ENCODE peak calls at places on chromosome 6, in four cellular contexts. One of them, this sample, is unnamed.

GRCh38 chr6:24205020-24205492 is 79.0 kb downstream of the NRSN1 start:
- DNase-seq in lower lobe of right lung: no peak
- DNase-seq in stomach: no peak
- DNase-seq in adrenal gland: peak; percentile 22
- DNase-seq in this sample: peak; percentile 13

GRCh38 chr6:10138917-10139316 is 276.0 kb downstream of the TFAP2A start:
- DNase-seq in lower lobe of right lung: no peak
- DNase-seq in stomach: no peak
- DNase-seq in adrenal gland: no peak
- DNase-seq in this sample: no peak

GRCh38 chr6:8225113-8225512 is 122.8 kb upstream of the EEF1E1 start:
- DNase-seq in lower lobe of right lung: no peak
- DNase-seq in stomach: no peak
- DNase-seq in adrenal gland: no peak
- DNase-seq in this sample: no peak

GRCh38 chr6:42819803-42820508 is 38.1 kb downstream of the BICRAL start:
- DNase-seq in lower lobe of right lung: no peak
- DNase-seq in stomach: no peak
- DNase-seq in adrenal gland: no peak
- DNase-seq in this sample: peak; percentile 35

GRCh38 chr6:167965602-167966539 is 31.6 kb upstream of the KIF25 start:
- DNase-seq in lower lobe of right lung: no peak
- DNase-seq in stomach: no peak
- DNase-seq in adrenal gland: no peak
- DNase-seq in this sample: no peak

GRCh38 chr6:45184937-45185336 is 143.2 kb upstream of the RUNX2 start:
- DNase-seq in lower lobe of right lung: no peak
- DNase-seq in stomach: no peak
- DNase-seq in adrenal gland: no peak
- DNase-seq in this sample: no peak

GRCh38 chr6:47268572-47269187 is 41.0 kb downstream of the TNFRSF21 start:
- DNase-seq in lower lobe of right lung: no peak
- DNase-seq in stomach: no peak
- DNase-seq in adrenal gland: no peak
- DNase-seq in this sample: no peak

GRCh38 chr6:150992682-150993081 is 127.2 kb downstream of the MTHFD1L start:
- DNase-seq in lower lobe of right lung: no peak
- DNase-seq in stomach: no peak
- DNase-seq in adrenal gland: no peak
- DNase-seq in this sample: no peak

GRCh38 chr6:32954983-32955802 is 2.3 kb upstream of the HLA-DMA start:
- DNase-seq in lower lobe of right lung: no peak
- DNase-seq in stomach: peak; percentile 38
- DNase-seq in adrenal gland: no peak
- DNase-seq in this sample: peak; percentile 27

GRCh38 chr6:26222587-26222986 is 135.4 kb downstream of the HFE start:
- DNase-seq in lower lobe of right lung: no peak
- DNase-seq in stomach: no peak
- DNase-seq in adrenal gland: no peak
- DNase-seq in this sample: no peak

GRCh38 chr6:142121342-142121741 is 11.4 kb upstream of the GJE1 start:
- DNase-seq in lower lobe of right lung: no peak
- DNase-seq in stomach: no peak
- DNase-seq in adrenal gland: no peak
- DNase-seq in this sample: no peak

GRCh38 chr6:108638993-108639392 is 78.3 kb downstream of the FOXO3 start:
- DNase-seq in lower lobe of right lung: no peak
- DNase-seq in stomach: no peak
- DNase-seq in adrenal gland: no peak
- DNase-seq in this sample: no peak

GRCh38 chr6:47116086-47116485 is 74.0 kb upstream of the ADGRF1 start:
- DNase-seq in lower lobe of right lung: no peak
- DNase-seq in stomach: no peak
- DNase-seq in adrenal gland: no peak
- DNase-seq in this sample: no peak

GRCh38 chr6:100862063-100862462 is 19.1 kb downstream of the ASCC3 start:
- DNase-seq in lower lobe of right lung: no peak
- DNase-seq in stomach: no peak
- DNase-seq in adrenal gland: no peak
- DNase-seq in this sample: no peak

GRCh38 chr6:151154418-151154817 is 85.3 kb upstream of the AKAP12 start:
- DNase-seq in lower lobe of right lung: no peak
- DNase-seq in stomach: no peak
- DNase-seq in adrenal gland: peak; percentile 46
- DNase-seq in this sample: peak; percentile 86

GRCh38 chr6:56499121-56499520 is 143.6 kb downstream of the DST start:
- DNase-seq in lower lobe of right lung: no peak
- DNase-seq in stomach: no peak
- DNase-seq in adrenal gland: no peak
- DNase-seq in this sample: no peak

GRCh38 chr6:150334790-150335783 is 33.7 kb upstream of the IYD start:
- DNase-seq in lower lobe of right lung: no peak
- DNase-seq in stomach: no peak
- DNase-seq in adrenal gland: peak; percentile 71
- DNase-seq in this sample: peak; percentile 40

GRCh38 chr6:138334000-138334399 is 43.7 kb upstream of the SMIM28 start:
- DNase-seq in lower lobe of right lung: no peak
- DNase-seq in stomach: no peak
- DNase-seq in adrenal gland: no peak
- DNase-seq in this sample: no peak

GRCh38 chr6:94894300-94894699 is 683.0 kb upstream of the MANEA start:
- DNase-seq in lower lobe of right lung: no peak
- DNase-seq in stomach: no peak
- DNase-seq in adrenal gland: no peak
- DNase-seq in this sample: no peak

GRCh38 chr6:165852676-165853075 is 189.6 kb upstream of the PDE10A start:
- DNase-seq in lower lobe of right lung: no peak
- DNase-seq in stomach: no peak
- DNase-seq in adrenal gland: no peak
- DNase-seq in this sample: no peak
- H3K4me3 ChIP-seq in lower lobe of right lung: no peak overlapping the region
- H3K4me3 ChIP-seq in stomach: no peak overlapping the region
- H3K4me3 ChIP-seq in adrenal gland: no peak overlapping the region
- H3K4me3 ChIP-seq in this sample: no peak overlapping the region

GRCh38 chr6:297571-298232 is 5.4 kb downstream of the DUSP22 start:
- DNase-seq in lower lobe of right lung: no peak
- DNase-seq in stomach: no peak
- DNase-seq in adrenal gland: no peak
- DNase-seq in this sample: no peak

GRCh38 chr6:298233-299049 is 6.2 kb downstream of the DUSP22 start:
- DNase-seq in lower lobe of right lung: no peak
- DNase-seq in stomach: no peak
- DNase-seq in adrenal gland: peak; percentile 51
- DNase-seq in this sample: no peak

GRCh38 chr6:294656-295565 is 2.6 kb downstream of the DUSP22 start:
- DNase-seq in lower lobe of right lung: no peak
- DNase-seq in stomach: no peak
- DNase-seq in adrenal gland: no peak
- DNase-seq in this sample: no peak

GRCh38 chr6:299050-299980 is 7.0 kb downstream of the DUSP22 start:
- DNase-seq in lower lobe of right lung: no peak
- DNase-seq in stomach: no peak
- DNase-seq in adrenal gland: no peak
- DNase-seq in this sample: peak; percentile 52

GRCh38 chr6:296151-297122 is 4.2 kb downstream of the DUSP22 start:
- DNase-seq in lower lobe of right lung: no peak
- DNase-seq in stomach: no peak
- DNase-seq in adrenal gland: peak; percentile 62
- DNase-seq in this sample: peak; percentile 23
- TF ChIP-seq CTCF in lower lobe of right lung: no peak
- TF ChIP-seq CTCF in stomach: no peak
- TF ChIP-seq CTCF in adrenal gland: no peak
- TF ChIP-seq CTCF in this sample: no peak

DNA sequence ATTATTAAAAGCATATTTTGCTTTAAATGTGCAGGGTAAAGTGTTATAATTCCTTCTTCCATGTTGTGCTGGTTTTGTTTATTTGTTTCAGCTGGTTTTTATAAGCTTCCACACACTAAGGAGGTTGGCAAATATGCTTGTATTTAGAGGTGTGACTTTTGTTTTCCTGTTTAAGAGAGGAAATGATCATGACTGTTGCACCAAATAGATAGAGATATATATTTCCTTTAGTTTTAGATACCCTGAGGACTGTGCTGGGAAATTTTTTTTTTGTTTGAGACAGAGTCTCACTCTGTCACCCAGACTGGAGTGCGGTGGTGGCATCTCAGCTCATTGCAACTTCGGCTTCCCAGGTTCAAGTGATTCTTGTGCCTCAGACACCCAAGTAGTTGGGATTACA is 5.8 kb downstream of the TBPL1 start:
- DNase-seq in lower lobe of right lung: no peak
- DNase-seq in stomach: no peak
- DNase-seq in adrenal gland: no peak
- DNase-seq in this sample: no peak
- H3K4me1 ChIP-seq in lower lobe of right lung: peaks cover 34% of the 10 kb centered on the region
- H3K4me1 ChIP-seq in stomach: peaks cover 20% of the 10 kb centered on the region
- H3K4me1 ChIP-seq in adrenal gland: peaks cover 26% of the 10 kb centered on the region
- H3K4me1 ChIP-seq in this sample: peaks cover 25% of the 10 kb centered on the region

DNA sequence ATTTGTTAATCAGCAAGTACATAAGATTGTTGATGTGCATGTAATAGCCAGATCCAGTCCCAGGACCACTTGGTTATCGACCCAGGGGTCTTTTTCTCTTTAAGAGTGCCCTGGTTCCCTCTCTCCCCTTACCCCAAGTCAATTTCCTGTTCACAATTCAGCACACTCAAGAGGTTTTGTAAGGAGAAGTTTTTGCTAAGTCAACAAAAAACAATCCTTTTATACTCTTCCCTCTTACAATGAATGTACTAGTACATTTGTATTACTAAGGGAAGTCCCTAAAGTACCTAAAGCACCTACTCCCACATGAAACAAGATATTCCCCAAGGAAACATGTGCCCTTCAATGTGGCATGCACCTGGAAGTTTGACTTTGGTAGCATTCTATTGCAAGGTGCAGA is 1.6 kb upstream of the NT5DC1 start:
- DNase-seq in lower lobe of right lung: no peak
- DNase-seq in stomach: no peak
- DNase-seq in adrenal gland: no peak
- DNase-seq in this sample: no peak
- H3K4me3 ChIP-seq in lower lobe of right lung: no peak overlapping the region
- H3K4me3 ChIP-seq in stomach: no peak overlapping the region
- H3K4me3 ChIP-seq in adrenal gland: no peak overlapping the region
- H3K4me3 ChIP-seq in this sample: no peak overlapping the region

GRCh38 chr6:120055071-120055470 is 705.5 kb upstream of the MAN1A1 start:
- DNase-seq in lower lobe of right lung: no peak
- DNase-seq in stomach: no peak
- DNase-seq in adrenal gland: no peak
- DNase-seq in this sample: no peak

GRCh38 chr6:120058410-120058809 is 708.8 kb upstream of the MAN1A1 start:
- DNase-seq in lower lobe of right lung: no peak
- DNase-seq in stomach: no peak
- DNase-seq in adrenal gland: no peak
- DNase-seq in this sample: no peak

GRCh38 chr6:120056085-120056484 is 706.5 kb upstream of the MAN1A1 start:
- DNase-seq in lower lobe of right lung: no peak
- DNase-seq in stomach: no peak
- DNase-seq in adrenal gland: no peak
- DNase-seq in this sample: no peak
- TF ChIP-seq CTCF in lower lobe of right lung: peak; percentile 24
- TF ChIP-seq CTCF in stomach: no peak
- TF ChIP-seq CTCF in adrenal gland: no peak
- TF ChIP-seq CTCF in this sample: no peak

GRCh38 chr6:3522561-3523287 is 65.9 kb upstream of the SLC22A23 start:
- DNase-seq in lower lobe of right lung: no peak
- DNase-seq in stomach: no peak
- DNase-seq in adrenal gland: no peak
- DNase-seq in this sample: no peak
- H3K4me1 ChIP-seq in lower lobe of right lung: no peaks in the 10 kb centered on the region
- H3K4me1 ChIP-seq in stomach: no peaks in the 10 kb centered on the region
- H3K4me1 ChIP-seq in adrenal gland: no peaks in the 10 kb centered on the region
- H3K4me1 ChIP-seq in this sample: no peaks in the 10 kb centered on the region

DNA sequence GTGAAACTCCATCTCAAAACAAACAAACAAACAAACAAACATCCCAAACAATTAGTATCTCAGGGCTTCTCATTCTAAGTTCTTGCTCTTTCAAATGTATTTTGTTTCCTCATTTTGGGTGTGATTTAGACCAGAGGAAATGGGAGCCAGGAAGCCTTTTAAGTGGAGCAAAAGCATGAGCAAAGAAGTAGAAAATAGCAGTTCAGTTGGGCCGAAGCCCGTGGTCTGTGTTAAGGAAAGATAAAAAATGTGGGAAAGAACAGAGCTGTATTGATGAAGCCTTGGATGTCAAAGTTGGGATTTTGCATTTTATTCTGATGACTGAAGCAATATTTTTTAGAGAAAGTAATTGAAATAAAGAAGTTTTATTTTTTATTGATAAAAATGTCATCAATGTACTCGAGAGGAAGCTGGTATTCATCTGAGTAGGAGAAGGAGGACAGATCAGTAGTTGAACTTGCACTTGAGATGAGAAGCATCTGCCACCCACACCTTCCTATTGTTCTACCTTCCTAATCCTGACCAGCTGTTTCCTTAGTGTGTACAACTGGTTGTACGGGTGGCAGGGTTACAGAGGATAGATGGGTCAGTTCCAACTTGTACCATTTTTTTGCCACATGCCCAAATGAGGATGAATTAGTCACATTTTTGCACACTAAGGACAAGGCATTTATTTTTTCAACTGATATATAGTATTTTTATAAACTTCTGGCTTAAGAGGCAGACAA is 56.1 kb downstream of the KIAA0408 start:
- DNase-seq in lower lobe of right lung: no peak
- DNase-seq in stomach: no peak
- DNase-seq in adrenal gland: no peak
- DNase-seq in this sample: no peak
- H3K4me3 ChIP-seq in lower lobe of right lung: no peak overlapping the region
- H3K4me3 ChIP-seq in stomach: no peak overlapping the region
- H3K4me3 ChIP-seq in adrenal gland: no peak overlapping the region
- H3K4me3 ChIP-seq in this sample: no peak overlapping the region